ENCODE peak calls at places on chromosomes 12 and 14, in eight cellular contexts. B is GM12878, I is HCT116, Q is IMR-90, V is H1, X is K562, U is SK-N-SH, O is HepG2. E is an unnamed sample.
A peak's percentile ranks its signal among the peaks of the same experiment; 100 is the strongest.

GRCh38 chr12:104682790-104683279 is 226.1 kb downstream of the CHST11 start:
- DNase-seq in O (no peak), V (no peak), B (peak; percentile 51), I (no peak), X (no peak), U (no peak), Q (no peak), E (no peak)

GRCh38 chr12:46891306-46891705 is 65.5 kb upstream of the SLC38A4 start:
- DNase-seq in I (no peak), O (no peak), V (no peak), U (no peak), X (no peak), Q (peak; percentile 65), B (no peak), E (no peak)

GRCh38 chr12:42586268-42586667 is 3.3 kb downstream of the PRICKLE1 start:
- DNase-seq in O (no peak), X (no peak), U (no peak), I (no peak), Q (no peak), B (no peak), V (no peak), E (no peak)

GRCh38 chr12:52655720-52656124 is 3.7 kb upstream of the KRT2 start:
- DNase-seq in V (no peak), O (no peak), X (no peak), I (peak; percentile 28), U (no peak), Q (no peak), B (no peak), E (no peak)

GRCh38 chr14:101968186-101968585 is 3.8 kb downstream of the DYNC1H1 start:
- DNase-seq in V (no peak), O (no peak), Q (no peak), B (no peak), U (no peak), I (no peak), X (no peak), E (no peak)

GRCh38 chr14:95498622-95499353 is 17.7 kb downstream of the SYNE3 start:
- DNase-seq in I (no peak), O (no peak), Q (peak; percentile 48), V (no peak), B (no peak), U (peak; percentile 41), X (no peak), E (no peak)

GRCh38 chr14:54683882-54684794 is 117.2 kb downstream of the SAMD4A start:
- DNase-seq in U (peak; percentile 66), X (no peak), I (no peak), Q (peak; percentile 80), V (peak; percentile 76), O (no peak), B (no peak), E (no peak)

GRCh38 chr12:77493769-77494168 is 336.9 kb upstream of the NAV3 start:
- DNase-seq in V (no peak), Q (no peak), O (no peak), B (no peak), U (no peak), X (no peak), I (no peak), E (no peak)

GRCh38 chr12:124162151-124163110 is 132.5 kb upstream of the RFLNA start:
- DNase-seq in O (no peak), U (no peak), I (peak; percentile 6), X (no peak), B (no peak), V (no peak), Q (no peak), E (peak; percentile 12)

GRCh38 chr12:110616471-110617115 is 2.7 kb downstream of the TCTN1 start:
- DNase-seq in I (no peak), U (no peak), Q (no peak), X (peak; percentile 33), O (no peak), B (no peak), V (no peak), E (no peak)

GRCh38 chr12:8914716-8915526 is 612 bp downstream of the PHC1 start:
- DNase-seq in O (peak; percentile 24), B (no peak), Q (peak; percentile 37), V (peak; percentile 76), X (peak; percentile 67), U (peak; percentile 83), I (no peak), E (peak; percentile 70)

GRCh38 chr12:13433768-13434167 is 237.2 kb downstream of the EMP1 start:
- DNase-seq in B (no peak), Q (no peak), O (no peak), X (no peak), I (no peak), V (no peak), U (no peak), E (no peak)

GRCh38 chr12:75099215-75099614 is 110.4 kb downstream of the KCNC2 start:
- DNase-seq in V (no peak), B (no peak), X (no peak), U (no peak), O (no peak), I (no peak), Q (no peak), E (no peak)

GRCh38 chr12:24960222-24960855 is 11.4 kb upstream of the BCAT1 start:
- DNase-seq in O (peak; percentile 36), V (peak; percentile 66), Q (peak; percentile 72), I (peak; percentile 36), X (peak; percentile 29), B (peak; percentile 56), U (no peak), E (peak; percentile 55)

GRCh38 chr12:90015228-90015627 is 306.6 kb upstream of the ATP2B1 start:
- DNase-seq in O (no peak), X (no peak), I (no peak), U (no peak), V (no peak), B (no peak), Q (peak; percentile 16), E (no peak)

GRCh38 chr12:82329508-82329907 is 28.7 kb downstream of the CCDC59 start:
- DNase-seq in O (no peak), B (no peak), U (no peak), X (no peak), Q (no peak), V (no peak), I (no peak), E (no peak)

GRCh38 chr12:110037315-110037714 is 11.0 kb downstream of the C12orf76 start:
- DNase-seq in O (no peak), I (no peak), V (no peak), B (no peak), U (no peak), X (no peak), Q (no peak), E (no peak)

GRCh38 chr12:66708704-66709443 is 30.0 kb upstream of the GRIP1 start:
- DNase-seq in O (no peak), V (no peak), U (no peak), B (no peak), I (no peak), Q (peak; percentile 5), X (no peak), E (no peak)

GRCh38 chr12:116513944-116514343 is 45.2 kb upstream of the MAP1LC3B2 start:
- DNase-seq in O (no peak), X (no peak), I (no peak), Q (no peak), V (no peak), B (no peak), U (no peak), E (no peak)

GRCh38 chr12:116520225-116520624 is 39.0 kb upstream of the MAP1LC3B2 start:
- DNase-seq in I (no peak), V (no peak), X (no peak), B (no peak), U (no peak), O (no peak), Q (no peak), E (no peak)

GRCh38 chr12:116517431-116518045 is 41.6 kb upstream of the MAP1LC3B2 start:
- DNase-seq in V (no peak), U (no peak), B (no peak), X (no peak), Q (no peak), I (no peak), O (no peak), E (no peak)

GRCh38 chr12:116516657-116517056 is 42.5 kb upstream of the MAP1LC3B2 start:
- DNase-seq in I (no peak), V (no peak), B (no peak), U (no peak), O (no peak), Q (no peak), X (no peak), E (no peak)

DNA sequence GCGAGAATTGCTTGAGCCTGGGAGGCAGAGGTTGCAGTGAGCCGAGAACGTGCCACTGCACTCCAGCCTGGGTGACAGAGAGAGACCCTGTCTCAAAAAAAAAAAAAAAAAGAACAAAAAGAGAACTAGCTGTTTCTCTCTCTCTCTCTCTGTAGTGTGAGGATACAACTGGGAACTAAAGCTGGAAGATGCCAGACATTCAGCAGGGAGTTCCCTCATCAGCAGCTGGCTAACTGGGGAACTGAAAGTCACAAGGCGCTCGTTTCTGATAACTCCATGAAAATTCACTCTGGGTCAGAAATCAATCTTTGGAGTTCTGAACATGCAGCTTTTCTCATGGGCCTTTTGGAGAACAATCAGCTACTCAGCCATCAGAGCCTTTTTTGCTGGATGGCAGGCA is 43.5 kb upstream of the MAP1LC3B2 start:
- DNase-seq in B (no peak), O (no peak), Q (no peak), V (no peak), U (no peak), X (no peak), I (no peak), E (no peak)
- TF ChIP-seq RAD21 in B (no peak), O (no peak), Q (no peak), V (no peak), U (no peak), X (no peak), I (no peak), E (no peak)

GRCh38 chr14:61911534-61911933 is 149.3 kb downstream of the SNAPC1 start:
- DNase-seq in U (no peak), Q (no peak), I (no peak), B (no peak), O (no peak), V (no peak), X (no peak), E (no peak)
- TF ChIP-seq RAD21 in U (no peak), Q (no peak), I (no peak), B (no peak), O (no peak), V (no peak), X (no peak), E (no peak)

DNA sequence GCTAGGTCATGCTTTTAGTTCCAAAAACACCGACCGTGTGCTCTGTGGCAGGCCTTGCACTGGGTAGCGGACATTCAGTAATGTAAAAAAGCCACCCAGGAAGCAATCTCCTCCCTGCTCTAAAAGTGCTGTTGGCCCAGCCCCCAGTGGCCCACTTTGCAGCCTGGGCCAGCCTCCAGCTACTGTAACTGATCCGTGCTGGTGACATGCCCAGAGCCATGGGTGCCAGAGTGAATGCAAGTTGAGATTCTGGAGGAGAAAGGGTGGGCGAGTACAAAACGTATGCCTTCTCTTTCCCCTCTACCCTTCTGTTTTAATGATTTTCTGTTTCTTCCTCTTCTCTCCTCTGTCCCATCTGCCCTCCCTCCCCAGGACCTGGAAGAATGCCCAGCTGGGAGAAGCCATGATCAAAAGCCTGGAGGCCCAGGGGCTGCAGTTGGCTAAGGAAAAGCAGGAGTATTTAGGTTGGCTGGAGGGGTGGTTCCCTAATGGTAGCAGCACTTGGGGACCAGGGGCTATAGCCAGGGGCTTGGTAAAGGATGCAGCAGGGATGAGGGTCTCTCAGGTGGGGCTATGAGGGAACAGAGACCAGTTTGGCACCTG is 16.9 kb downstream of the PLEKHD1 start:
- DNase-seq in I (no peak), Q (peak; percentile 15), X (no peak), B (no peak), O (no peak), V (no peak), U (peak; percentile 57), E (no peak)
- TF ChIP-seq RAD21 in I (no peak), Q (no peak), X (no peak), B (no peak), O (no peak), V (no peak), U (no peak), E (no peak)

GRCh38 chr12:97960741-97961608 is 498.4 kb downstream of the RMST start:
- DNase-seq in V (peak; percentile 64), B (peak; percentile 3), I (peak; percentile 8), U (peak; percentile 19), X (peak; percentile 29), Q (no peak), O (peak; percentile 14), E (peak; percentile 14)
- TF ChIP-seq RAD21 in V (peak; percentile 81), B (peak; percentile 69), I (peak; percentile 36), U (peak; percentile 51), X (no peak), Q (no peak), O (peak; percentile 15), E (peak; percentile 13)